ENCODE peak calls at places on chromosomes 4 and X, in four cellular contexts. One of them, this sample, is unnamed.

GRCh38 chrX:144681501-144681900 is 565.8 kb upstream of the SPANXN1 start:
- DNase-seq in tibial nerve: no peak
- DNase-seq in adipocyte: no peak
- DNase-seq in activated CD4-positive, alpha-beta T cell treated with anti-CD3 and anti-CD28 coated beads, Interleukin-2, amount 10 ng/mL, durations not matched to agents 7 days and 5 days: no peak
- DNase-seq in this sample: no peak

GRCh38 chr4:38983756-38984647 is 48.2 kb downstream of the TMEM156 start:
- DNase-seq in tibial nerve: no peak
- DNase-seq in adipocyte: no peak
- DNase-seq in activated CD4-positive, alpha-beta T cell treated with anti-CD3 and anti-CD28 coated beads, Interleukin-2, amount 10 ng/mL, durations not matched to agents 7 days and 5 days: no peak
- DNase-seq in this sample: no peak

GRCh38 chr4:42655921-42656735 is 777 bp downstream of the ATP8A1 start:
- DNase-seq in tibial nerve: no peak
- DNase-seq in adipocyte: peak
- DNase-seq in activated CD4-positive, alpha-beta T cell treated with anti-CD3 and anti-CD28 coated beads, Interleukin-2, amount 10 ng/mL, durations not matched to agents 7 days and 5 days: peak
- DNase-seq in this sample: peak

GRCh38 chrX:121851033-121851432 is 803.6 kb downstream of the GLUD2 start:
- DNase-seq in tibial nerve: no peak
- DNase-seq in adipocyte: peak
- DNase-seq in activated CD4-positive, alpha-beta T cell treated with anti-CD3 and anti-CD28 coated beads, Interleukin-2, amount 10 ng/mL, durations not matched to agents 7 days and 5 days: no peak
- DNase-seq in this sample: no peak

GRCh38 chr4:111943796-111944203 is 201.5 kb upstream of the FAM241A start:
- DNase-seq in tibial nerve: no peak
- DNase-seq in adipocyte: no peak
- DNase-seq in activated CD4-positive, alpha-beta T cell treated with anti-CD3 and anti-CD28 coated beads, Interleukin-2, amount 10 ng/mL, durations not matched to agents 7 days and 5 days: no peak
- DNase-seq in this sample: no peak

GRCh38 chrX:4485917-4486316 is 772.5 kb upstream of the PRKX start:
- DNase-seq in tibial nerve: no peak
- DNase-seq in adipocyte: no peak
- DNase-seq in activated CD4-positive, alpha-beta T cell treated with anti-CD3 and anti-CD28 coated beads, Interleukin-2, amount 10 ng/mL, durations not matched to agents 7 days and 5 days: no peak
- DNase-seq in this sample: no peak

GRCh38 chr4:62126064-62126732 is 926.1 kb downstream of the ADGRL3 start:
- DNase-seq in tibial nerve: no peak
- DNase-seq in adipocyte: no peak
- DNase-seq in activated CD4-positive, alpha-beta T cell treated with anti-CD3 and anti-CD28 coated beads, Interleukin-2, amount 10 ng/mL, durations not matched to agents 7 days and 5 days: no peak
- DNase-seq in this sample: no peak

GRCh38 chr4:188372856-188373255 is 233.6 kb downstream of the TRIML1 start:
- DNase-seq in tibial nerve: no peak
- DNase-seq in adipocyte: peak
- DNase-seq in activated CD4-positive, alpha-beta T cell treated with anti-CD3 and anti-CD28 coated beads, Interleukin-2, amount 10 ng/mL, durations not matched to agents 7 days and 5 days: no peak
- DNase-seq in this sample: no peak

GRCh38 chr4:153267013-153267412 is 62.8 kb downstream of the TRIM2 start:
- DNase-seq in tibial nerve: no peak
- DNase-seq in adipocyte: peak
- DNase-seq in activated CD4-positive, alpha-beta T cell treated with anti-CD3 and anti-CD28 coated beads, Interleukin-2, amount 10 ng/mL, durations not matched to agents 7 days and 5 days: no peak
- DNase-seq in this sample: no peak

GRCh38 chrX:53441531-53442321 is 7.6 kb upstream of the HSD17B10 start:
- DNase-seq in tibial nerve: peak
- DNase-seq in adipocyte: peak
- DNase-seq in activated CD4-positive, alpha-beta T cell treated with anti-CD3 and anti-CD28 coated beads, Interleukin-2, amount 10 ng/mL, durations not matched to agents 7 days and 5 days: peak
- DNase-seq in this sample: peak

GRCh38 chrX:130097507-130098201 is 12.6 kb downstream of the ELF4 start:
- DNase-seq in tibial nerve: no peak
- DNase-seq in adipocyte: no peak
- DNase-seq in activated CD4-positive, alpha-beta T cell treated with anti-CD3 and anti-CD28 coated beads, Interleukin-2, amount 10 ng/mL, durations not matched to agents 7 days and 5 days: peak
- DNase-seq in this sample: no peak

GRCh38 chr4:17613761-17614415 is 553 bp upstream of the MED28 start:
- DNase-seq in tibial nerve: no peak
- DNase-seq in adipocyte: peak
- DNase-seq in activated CD4-positive, alpha-beta T cell treated with anti-CD3 and anti-CD28 coated beads, Interleukin-2, amount 10 ng/mL, durations not matched to agents 7 days and 5 days: peak
- DNase-seq in this sample: no peak

This sample was measured in GDM1.